ENCODE peak calls at places on chromosomes 11 and 22, in six cellular contexts. T, A, O, P, B and E are unnamed samples.

GRCh38 chr11:106986673-106987072 is 31.6 kb downstream of the GUCY1A2 start:
- DNase-seq in T (no peak), A (no peak), O (no peak), P (no peak), B (no peak), E (no peak)

GRCh38 chr11:63839508-63840355 is 822 bp downstream of the MARK2 start:
- DNase-seq in T (peak), A (peak), O (no peak), P (no peak), B (peak), E (peak)

GRCh38 chr11:81224396-81224795 is 1509.3 kb downstream of the FAM181B start:
- DNase-seq in T (no peak), A (no peak), O (no peak), P (no peak), B (no peak), E (no peak)

GRCh38 chr11:46826310-46827044 is 19.6 kb downstream of the CKAP5 start:
- DNase-seq in T (peak), A (peak), O (peak), P (peak), B (peak), E (peak)

GRCh38 chr11:78784321-78785061 is 209.8 kb upstream of the NARS2 start:
- DNase-seq in T (no peak), A (no peak), O (no peak), P (peak), B (no peak), E (no peak)

GRCh38 chr22:19271856-19272535 is 19.5 kb downstream of the CLTCL1 start:
- DNase-seq in T (no peak), A (no peak), O (no peak), P (peak), B (no peak), E (peak)

GRCh38 chr22:19199479-19199878 is 20.9 kb upstream of the SLC25A1 start:
- DNase-seq in T (no peak), A (no peak), O (no peak), P (no peak), B (no peak), E (no peak)

GRCh38 chr11:93869830-93870229 is 19.4 kb upstream of the VSTM5 start:
- DNase-seq in T (no peak), A (no peak), O (no peak), P (no peak), B (no peak), E (no peak)

GRCh38 chr11:96228472-96228871 is 114.5 kb downstream of the MAML2 start:
- DNase-seq in T (peak), A (no peak), O (no peak), P (peak), B (peak), E (no peak)

GRCh38 chr11:1742371-1742770 is 8.0 kb downstream of the IFITM10 start:
- DNase-seq in T (no peak), A (no peak), O (no peak), P (no peak), B (peak), E (no peak)

GRCh38 chr11:19378814-19379213 is 138.1 kb upstream of the E2F8 start:
- DNase-seq in T (no peak), A (no peak), O (no peak), P (no peak), B (no peak), E (no peak)

GRCh38 chr11:13929551-13929950 is 33.0 kb upstream of the SPON1 start:
- DNase-seq in T (no peak), A (no peak), O (no peak), P (no peak), B (no peak), E (no peak)

GRCh38 chr11:117425679-117426296 is 98.1 kb downstream of the CEP164 start:
- DNase-seq in T (no peak), A (no peak), O (no peak), P (no peak), B (no peak), E (no peak)

GRCh38 chr11:119181677-119182412 is 3.4 kb upstream of the NHERF4 start:
- DNase-seq in T (no peak), A (no peak), O (no peak), P (no peak), B (no peak), E (no peak)

GRCh38 chr11:25211635-25212251 is 714.9 kb downstream of the LUZP2 start:
- DNase-seq in T (peak), A (no peak), O (no peak), P (peak), B (no peak), E (no peak)

GRCh38 chr11:67418476-67419281 is 3.2 kb downstream of the CARNS1 start:
- DNase-seq in T (no peak), A (no peak), O (no peak), P (no peak), B (no peak), E (no peak)

GRCh38 chr11:133967599-133968238 is 11.0 kb upstream of the IGSF9B start:
- DNase-seq in T (no peak), A (no peak), O (no peak), P (no peak), B (no peak), E (no peak)
- TF ChIP-seq CTCF in T (no peak), A (no peak), O (no peak), P (no peak), B (no peak), E (no peak)

GRCh38 chr11:6297831-6298230 is 22.5 kb downstream of the CAVIN3 start:
- DNase-seq in T (no peak), A (no peak), O (no peak), P (no peak), B (no peak), E (no peak)
- TF ChIP-seq CTCF in T (no peak), A (no peak), O (peak), P (peak), B (no peak), E (no peak)

DNA sequence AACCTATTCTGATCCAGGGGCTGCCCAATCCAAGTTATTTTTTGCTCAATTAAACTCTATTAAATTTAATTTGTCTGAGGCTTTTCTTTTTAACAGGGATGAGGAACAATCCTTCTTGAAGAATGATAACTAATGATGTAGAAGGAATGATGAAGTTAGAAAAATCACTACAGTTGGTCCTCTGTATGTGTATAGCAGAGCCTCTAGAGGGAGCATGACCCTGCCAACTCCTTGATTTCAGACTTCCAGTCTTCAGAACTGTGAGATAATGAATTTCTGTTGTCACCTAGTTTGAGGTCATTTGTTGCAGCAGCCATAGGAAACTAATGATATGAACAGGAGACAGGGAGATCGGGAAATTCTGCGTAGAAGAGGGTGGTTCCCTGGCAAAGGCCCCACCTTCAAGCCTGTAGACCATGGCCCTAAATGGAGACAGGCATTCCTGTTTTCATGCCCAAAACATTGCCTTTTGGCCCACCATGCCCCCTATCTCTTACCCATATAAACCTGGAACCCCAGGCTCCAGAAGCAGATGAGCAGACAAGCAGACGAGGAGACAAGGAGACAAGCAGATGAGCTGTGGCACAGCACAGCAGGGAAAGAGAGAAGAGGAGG is 7.7 kb upstream of the QSER1 start:
- DNase-seq in T (peak), A (no peak), O (no peak), P (no peak), B (no peak), E (no peak)
- TF ChIP-seq CTCF in T (no peak), A (peak), O (peak), P (peak), B (peak), E (no peak)

GRCh38 chr22:25896098-25896497 is 154.1 kb downstream of the MYO18B start:
- DNase-seq in T (no peak), A (no peak), O (no peak), P (no peak), B (no peak), E (no peak)
- TF ChIP-seq CTCF in T (no peak), A (no peak), O (peak), P (no peak), B (no peak), E (no peak)

GRCh38 chr22:28800308-28801041 is at the start of gene XBP1:
- DNase-seq in T (peak), A (peak), O (peak), P (peak), B (peak), E (peak)

GRCh38 chr22:28801845-28802594 is 1.7 kb upstream of the XBP1 start:
- DNase-seq in T (peak), A (no peak), O (no peak), P (no peak), B (peak), E (peak)

GRCh38 chr22:28799834-28800307 is 498 bp downstream of the XBP1 start:
- DNase-seq in T (peak), A (peak), O (no peak), P (peak), B (peak), E (peak)

GRCh38 chr22:28799125-28799833 is 1.1 kb downstream of the XBP1 start:
- DNase-seq in T (peak), A (no peak), O (no peak), P (peak), B (peak), E (peak)

DNA sequence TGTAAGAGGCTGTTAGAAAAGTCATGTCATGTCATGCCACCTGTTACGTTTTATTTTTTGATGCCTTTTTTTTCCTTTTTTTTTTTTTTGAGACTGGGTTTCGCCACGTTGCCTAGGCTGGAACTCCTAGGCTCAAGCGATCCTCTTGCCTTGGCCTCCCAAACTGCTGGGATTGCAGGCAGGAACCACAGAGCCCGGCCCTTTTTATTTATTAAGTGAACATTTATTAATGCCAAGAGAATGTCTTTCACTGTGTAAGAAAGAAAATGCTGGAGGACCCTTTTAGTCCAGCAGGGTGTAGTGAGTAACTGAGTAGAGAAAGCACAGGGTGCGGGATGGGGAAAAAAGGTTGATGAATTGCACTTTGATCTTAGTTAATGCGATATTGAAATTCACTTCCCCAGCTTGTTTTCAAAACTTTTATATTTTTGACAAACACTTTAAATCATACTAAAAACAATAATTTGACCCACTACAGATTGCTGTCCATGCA is 2.3 kb upstream of the XBP1 start:
- DNase-seq in T (no peak), A (no peak), O (no peak), P (no peak), B (no peak), E (no peak)
- TF ChIP-seq CTCF in T (no peak), A (peak), O (no peak), P (no peak), B (peak), E (no peak)

DNA sequence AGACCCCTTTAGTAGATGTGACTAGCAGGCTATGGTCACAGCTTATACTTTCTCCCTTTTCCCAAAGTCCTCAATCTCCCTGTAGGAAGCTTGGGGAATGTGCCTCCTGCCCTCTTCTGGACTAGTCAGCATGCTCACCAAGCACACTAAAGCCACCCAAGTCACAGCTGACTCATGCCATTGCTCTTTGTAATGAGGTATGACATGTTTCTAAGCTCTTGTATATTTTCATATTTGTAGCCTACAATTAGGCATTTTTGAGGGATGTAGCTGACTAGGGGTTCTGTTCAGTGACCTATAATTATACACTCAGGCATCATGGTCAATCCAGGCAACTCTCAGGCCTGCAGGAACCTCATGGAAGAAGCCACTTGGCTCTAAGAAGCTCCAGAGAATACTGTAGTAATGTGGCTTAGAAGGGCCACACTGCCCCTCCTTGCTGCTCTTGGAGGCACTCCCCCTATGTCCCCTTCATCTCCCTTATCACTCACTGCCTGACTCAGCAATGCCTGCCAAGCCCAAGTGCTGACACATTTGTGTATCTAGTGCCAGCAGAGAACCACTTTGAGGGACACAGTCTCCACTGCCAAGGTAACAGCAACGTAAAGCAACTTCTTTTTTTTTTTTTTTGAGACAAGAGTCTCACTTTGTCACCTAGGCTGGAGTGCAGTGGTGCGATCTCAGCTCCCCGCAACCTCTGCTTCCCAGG is 86.2 kb downstream of the RPL27A start:
- DNase-seq in T (peak), A (no peak), O (no peak), P (no peak), B (no peak), E (no peak)
- TF ChIP-seq CTCF in T (no peak), A (peak), O (no peak), P (peak), B (no peak), E (no peak)

DNA sequence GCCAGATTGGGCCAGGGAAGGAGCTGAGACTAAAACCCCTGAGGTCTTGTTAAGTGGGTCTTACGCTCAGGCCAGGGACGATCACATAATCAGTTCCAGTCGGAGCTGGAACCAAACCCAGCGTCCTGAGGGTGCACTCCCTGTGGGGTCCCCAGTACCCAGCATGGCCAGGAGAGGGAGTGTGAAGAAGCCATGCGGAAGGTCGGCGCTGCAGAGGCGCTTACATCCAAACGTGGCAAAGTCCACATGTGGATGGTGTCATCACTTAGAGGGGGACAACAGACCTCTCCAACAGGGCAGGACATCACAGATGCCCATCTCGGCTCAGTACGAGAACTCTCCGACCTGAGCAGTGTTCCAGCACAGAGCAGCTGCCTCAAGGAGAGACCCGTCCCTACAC is 8.3 kb downstream of the ATP5MGL start:
- DNase-seq in T (no peak), A (peak), O (no peak), P (no peak), B (no peak), E (no peak)
- TF ChIP-seq CTCF in T (peak), A (peak), O (peak), P (peak), B (no peak), E (no peak)

GRCh38 chr11:70381872-70382842 is 16.2 kb upstream of the CTTN start:
- DNase-seq in T (no peak), A (no peak), O (no peak), P (peak), B (no peak), E (no peak)

GRCh38 chr11:70376621-70377020 is 21.7 kb upstream of the CTTN start:
- DNase-seq in T (no peak), A (no peak), O (no peak), P (no peak), B (no peak), E (no peak)

GRCh38 chr11:70377645-70378044 is 20.7 kb upstream of the CTTN start:
- DNase-seq in T (no peak), A (no peak), O (no peak), P (no peak), B (no peak), E (no peak)

GRCh38 chr11:70381350-70381749 is 17.0 kb upstream of the CTTN start:
- DNase-seq in T (no peak), A (no peak), O (no peak), P (no peak), B (no peak), E (no peak)

GRCh38 chr11:70378506-70379134 is 19.7 kb upstream of the CTTN start:
- DNase-seq in T (no peak), A (no peak), O (no peak), P (no peak), B (no peak), E (no peak)
- TF ChIP-seq CTCF in T (peak), A (no peak), O (no peak), P (peak), B (no peak), E (no peak)